ENCODE peak calls at places on chromosomes 4 and X, in seven cellular contexts. One of them, this sample, is unnamed.

GRCh38 chr4:161894493-161895167 is 269.2 kb downstream of the FSTL5 start:
- DNase-seq in progenitor cell of endocrine pancreas: no peak
- DNase-seq in fibroblast of pulmonary artery: no peak
- DNase-seq in A549: no peak
- DNase-seq in stimulated activated CD4-positive, alpha-beta T cell treated with anti-CD3 and anti-CD28 coated beads, Interleukin-15, amount 100 ng/mL, for 1 hour: no peak
- DNase-seq in suprapubic skin: no peak
- DNase-seq in effector CD4-positive, alpha-beta T cell: no peak
- DNase-seq in this sample: no peak

GRCh38 chr4:25787891-25788331 is 74.9 kb downstream of the SEL1L3 start:
- DNase-seq in fibroblast of pulmonary artery: peak; percentile 52
- DNase-seq in suprapubic skin: no peak
- DNase-seq in stimulated activated CD4-positive, alpha-beta T cell treated with anti-CD3 and anti-CD28 coated beads, Interleukin-15, amount 100 ng/mL, for 1 hour: no peak
- DNase-seq in A549: no peak
- DNase-seq in progenitor cell of endocrine pancreas: no peak
- DNase-seq in effector CD4-positive, alpha-beta T cell: no peak
- DNase-seq in this sample: peak; percentile 31

GRCh38 chrX:15714529-15714928 is 23.5 kb upstream of the CA5B start:
- DNase-seq in progenitor cell of endocrine pancreas: no peak
- DNase-seq in effector CD4-positive, alpha-beta T cell: no peak
- DNase-seq in stimulated activated CD4-positive, alpha-beta T cell treated with anti-CD3 and anti-CD28 coated beads, Interleukin-15, amount 100 ng/mL, for 1 hour: no peak
- DNase-seq in fibroblast of pulmonary artery: no peak
- DNase-seq in A549: no peak
- DNase-seq in suprapubic skin: no peak
- DNase-seq in this sample: no peak

GRCh38 chr4:101439926-101440325 is 92.6 kb upstream of the PPP3CA start:
- DNase-seq in suprapubic skin: no peak
- DNase-seq in stimulated activated CD4-positive, alpha-beta T cell treated with anti-CD3 and anti-CD28 coated beads, Interleukin-15, amount 100 ng/mL, for 1 hour: no peak
- DNase-seq in fibroblast of pulmonary artery: no peak
- DNase-seq in effector CD4-positive, alpha-beta T cell: no peak
- DNase-seq in progenitor cell of endocrine pancreas: no peak
- DNase-seq in A549: no peak
- DNase-seq in this sample: no peak

GRCh38 chr4:164748375-164748774 is 5.6 kb upstream of the SMIM31 start:
- DNase-seq in suprapubic skin: no peak
- DNase-seq in stimulated activated CD4-positive, alpha-beta T cell treated with anti-CD3 and anti-CD28 coated beads, Interleukin-15, amount 100 ng/mL, for 1 hour: no peak
- DNase-seq in progenitor cell of endocrine pancreas: no peak
- DNase-seq in fibroblast of pulmonary artery: peak; percentile 49
- DNase-seq in A549: peak; percentile 14
- DNase-seq in effector CD4-positive, alpha-beta T cell: no peak
- DNase-seq in this sample: peak; percentile 4

GRCh38 chr4:47238697-47239096 is 207.3 kb downstream of the GABRB1 start:
- DNase-seq in stimulated activated CD4-positive, alpha-beta T cell treated with anti-CD3 and anti-CD28 coated beads, Interleukin-15, amount 100 ng/mL, for 1 hour: no peak
- DNase-seq in suprapubic skin: no peak
- DNase-seq in fibroblast of pulmonary artery: peak; percentile 13
- DNase-seq in effector CD4-positive, alpha-beta T cell: no peak
- DNase-seq in progenitor cell of endocrine pancreas: no peak
- DNase-seq in A549: no peak
- DNase-seq in this sample: peak; percentile 21

GRCh38 chrX:99603076-99603814 is 806.8 kb downstream of the PCDH19 start:
- DNase-seq in fibroblast of pulmonary artery: no peak
- DNase-seq in progenitor cell of endocrine pancreas: no peak
- DNase-seq in suprapubic skin: no peak
- DNase-seq in A549: no peak
- DNase-seq in stimulated activated CD4-positive, alpha-beta T cell treated with anti-CD3 and anti-CD28 coated beads, Interleukin-15, amount 100 ng/mL, for 1 hour: no peak
- DNase-seq in effector CD4-positive, alpha-beta T cell: no peak
- DNase-seq in this sample: no peak

GRCh38 chr4:123785515-123785914 is 388.9 kb downstream of the SPRY1 start:
- DNase-seq in fibroblast of pulmonary artery: peak; percentile 96
- DNase-seq in progenitor cell of endocrine pancreas: no peak
- DNase-seq in effector CD4-positive, alpha-beta T cell: no peak
- DNase-seq in A549: no peak
- DNase-seq in suprapubic skin: peak; percentile 84
- DNase-seq in stimulated activated CD4-positive, alpha-beta T cell treated with anti-CD3 and anti-CD28 coated beads, Interleukin-15, amount 100 ng/mL, for 1 hour: no peak
- DNase-seq in this sample: peak; percentile 99

GRCh38 chr4:64230709-64231310 is 178.4 kb downstream of the TECRL start:
- DNase-seq in A549: peak; percentile 14
- DNase-seq in fibroblast of pulmonary artery: peak; percentile 6
- DNase-seq in effector CD4-positive, alpha-beta T cell: no peak
- DNase-seq in suprapubic skin: no peak
- DNase-seq in progenitor cell of endocrine pancreas: no peak
- DNase-seq in stimulated activated CD4-positive, alpha-beta T cell treated with anti-CD3 and anti-CD28 coated beads, Interleukin-15, amount 100 ng/mL, for 1 hour: no peak
- DNase-seq in this sample: peak; percentile 10

GRCh38 chr4:142350886-142351285 is 495.2 kb downstream of the INPP4B start:
- DNase-seq in stimulated activated CD4-positive, alpha-beta T cell treated with anti-CD3 and anti-CD28 coated beads, Interleukin-15, amount 100 ng/mL, for 1 hour: no peak
- DNase-seq in A549: peak; percentile 25
- DNase-seq in progenitor cell of endocrine pancreas: no peak
- DNase-seq in effector CD4-positive, alpha-beta T cell: no peak
- DNase-seq in suprapubic skin: no peak
- DNase-seq in fibroblast of pulmonary artery: no peak
- DNase-seq in this sample: no peak

GRCh38 chr4:13367244-13367643 is 116.9 kb downstream of the RAB28 start:
- DNase-seq in stimulated activated CD4-positive, alpha-beta T cell treated with anti-CD3 and anti-CD28 coated beads, Interleukin-15, amount 100 ng/mL, for 1 hour: no peak
- DNase-seq in effector CD4-positive, alpha-beta T cell: no peak
- DNase-seq in progenitor cell of endocrine pancreas: no peak
- DNase-seq in suprapubic skin: no peak
- DNase-seq in A549: no peak
- DNase-seq in fibroblast of pulmonary artery: no peak
- DNase-seq in this sample: no peak

GRCh38 chr4:142307857-142308256 is 538.2 kb downstream of the INPP4B start:
- DNase-seq in progenitor cell of endocrine pancreas: no peak
- DNase-seq in fibroblast of pulmonary artery: no peak
- DNase-seq in effector CD4-positive, alpha-beta T cell: no peak
- DNase-seq in stimulated activated CD4-positive, alpha-beta T cell treated with anti-CD3 and anti-CD28 coated beads, Interleukin-15, amount 100 ng/mL, for 1 hour: no peak
- DNase-seq in suprapubic skin: no peak
- DNase-seq in A549: no peak
- DNase-seq in this sample: no peak

GRCh38 chr4:7067523-7068278 is at the start of gene GRPEL1:
- DNase-seq in effector CD4-positive, alpha-beta T cell: peak; percentile 99
- DNase-seq in A549: peak; percentile 98
- DNase-seq in stimulated activated CD4-positive, alpha-beta T cell treated with anti-CD3 and anti-CD28 coated beads, Interleukin-15, amount 100 ng/mL, for 1 hour: peak; percentile 100
- DNase-seq in suprapubic skin: peak; percentile 75
- DNase-seq in fibroblast of pulmonary artery: peak; percentile 99
- DNase-seq in progenitor cell of endocrine pancreas: peak; percentile 100
- DNase-seq in this sample: peak; percentile 96

GRCh38 chr4:48483006-48483776 is at the start of gene SLC10A4:
- DNase-seq in A549: peak; percentile 6
- DNase-seq in stimulated activated CD4-positive, alpha-beta T cell treated with anti-CD3 and anti-CD28 coated beads, Interleukin-15, amount 100 ng/mL, for 1 hour: no peak
- DNase-seq in suprapubic skin: no peak
- DNase-seq in fibroblast of pulmonary artery: no peak
- DNase-seq in progenitor cell of endocrine pancreas: peak; percentile 32
- DNase-seq in effector CD4-positive, alpha-beta T cell: no peak
- DNase-seq in this sample: no peak

GRCh38 chr4:21744046-21744445 is 204.5 kb downstream of the KCNIP4 start:
- DNase-seq in effector CD4-positive, alpha-beta T cell: no peak
- DNase-seq in progenitor cell of endocrine pancreas: no peak
- DNase-seq in stimulated activated CD4-positive, alpha-beta T cell treated with anti-CD3 and anti-CD28 coated beads, Interleukin-15, amount 100 ng/mL, for 1 hour: no peak
- DNase-seq in suprapubic skin: no peak
- DNase-seq in fibroblast of pulmonary artery: no peak
- DNase-seq in A549: no peak
- DNase-seq in this sample: no peak

GRCh38 chr4:14994242-14994641 is 8.0 kb upstream of the CPEB2 start:
- DNase-seq in effector CD4-positive, alpha-beta T cell: no peak
- DNase-seq in fibroblast of pulmonary artery: peak; percentile 33
- DNase-seq in suprapubic skin: no peak
- DNase-seq in progenitor cell of endocrine pancreas: no peak
- DNase-seq in stimulated activated CD4-positive, alpha-beta T cell treated with anti-CD3 and anti-CD28 coated beads, Interleukin-15, amount 100 ng/mL, for 1 hour: no peak
- DNase-seq in A549: no peak
- DNase-seq in this sample: peak; percentile 34

GRCh38 chr4:1768367-1769034 is 24.6 kb upstream of the FGFR3 start:
- DNase-seq in progenitor cell of endocrine pancreas: no peak
- DNase-seq in stimulated activated CD4-positive, alpha-beta T cell treated with anti-CD3 and anti-CD28 coated beads, Interleukin-15, amount 100 ng/mL, for 1 hour: no peak
- DNase-seq in suprapubic skin: no peak
- DNase-seq in A549: no peak
- DNase-seq in fibroblast of pulmonary artery: no peak
- DNase-seq in effector CD4-positive, alpha-beta T cell: no peak
- DNase-seq in this sample: no peak

GRCh38 chr4:60617731-60618130 is 582.4 kb upstream of the ADGRL3 start:
- DNase-seq in stimulated activated CD4-positive, alpha-beta T cell treated with anti-CD3 and anti-CD28 coated beads, Interleukin-15, amount 100 ng/mL, for 1 hour: no peak
- DNase-seq in effector CD4-positive, alpha-beta T cell: no peak
- DNase-seq in A549: no peak
- DNase-seq in progenitor cell of endocrine pancreas: no peak
- DNase-seq in fibroblast of pulmonary artery: no peak
- DNase-seq in suprapubic skin: no peak
- DNase-seq in this sample: no peak

GRCh38 chr4:109433281-109434006 is at the start of gene SEC24B:
- DNase-seq in effector CD4-positive, alpha-beta T cell: peak; percentile 87
- DNase-seq in suprapubic skin: peak; percentile 92
- DNase-seq in A549: peak; percentile 83
- DNase-seq in stimulated activated CD4-positive, alpha-beta T cell treated with anti-CD3 and anti-CD28 coated beads, Interleukin-15, amount 100 ng/mL, for 1 hour: peak; percentile 77
- DNase-seq in fibroblast of pulmonary artery: peak; percentile 77
- DNase-seq in progenitor cell of endocrine pancreas: peak; percentile 81
- DNase-seq in this sample: peak; percentile 57

This sample was measured in astrocyte.